ENCODE peak calls at places on chromosomes 6 and 20, in seven cellular contexts. Q is tibial artery; Z is iris pigment epithelial cell; M is activated T-cell treated with anti-CD3 and anti-CD28 coated beads for 4 hours; O is cardiac muscle cell; N is activated CD4-positive, alpha-beta memory T cell treated with anti-CD3 and anti-CD28 coated beads for 36 hours; P is non-pigmented ciliary epithelial cell. W is an unnamed sample.

GRCh38 chr6:8392569-8392968 is 42.8 kb downstream of the SLC35B3 start:
- DNase-seq in Q (no peak), Z (no peak), M (no peak), O (no peak), N (no peak), P (no peak), W (peak; percentile 2)

GRCh38 chr6:4804095-4804494 is 27.9 kb downstream of the CDYL start:
- DNase-seq in Q (no peak), Z (peak; percentile 85), M (no peak), O (peak; percentile 55), N (peak; percentile 25), P (no peak), W (peak; percentile 34)

GRCh38 chr6:125116170-125116569 is 37.4 kb upstream of the TPD52L1 start:
- DNase-seq in Q (no peak), Z (no peak), M (no peak), O (no peak), N (no peak), P (no peak), W (no peak)

GRCh38 chr6:51842487-51843469 is 244.6 kb downstream of the PKHD1 start:
- DNase-seq in Q (no peak), Z (no peak), M (no peak), O (no peak), N (no peak), P (no peak), W (peak; percentile 91)

GRCh38 chr6:3370361-3371221 is 86.3 kb downstream of the SLC22A23 start:
- DNase-seq in Q (no peak), Z (no peak), M (no peak), O (no peak), N (peak; percentile 15), P (no peak), W (no peak)

GRCh38 chr20:22350624-22351023 is 233.7 kb downstream of the FOXA2 start:
- DNase-seq in Q (no peak), Z (no peak), M (no peak), O (no peak), N (no peak), P (no peak), W (no peak)

GRCh38 chr20:9228774-9229450 is 160.0 kb downstream of the PLCB4 start:
- DNase-seq in Q (no peak), Z (no peak), M (no peak), O (no peak), N (no peak), P (no peak), W (no peak)

GRCh38 chr6:35385457-35386202 is 43.3 kb downstream of the PPARD start:
- DNase-seq in Q (no peak), Z (peak; percentile 60), M (no peak), O (peak; percentile 60), N (no peak), P (no peak), W (no peak)

GRCh38 chr6:26020983-26021349 is 58.4 kb downstream of the TRIM38 start:
- DNase-seq in Q (peak; percentile 62), Z (peak; percentile 80), M (no peak), O (peak; percentile 71), N (peak; percentile 77), P (no peak), W (peak; percentile 73)

GRCh38 chr20:21901470-21902275 is 196.2 kb downstream of the PAX1 start:
- DNase-seq in Q (peak; percentile 90), Z (no peak), M (no peak), O (no peak), N (no peak), P (no peak), W (no peak)

GRCh38 chr20:8473459-8473858 is 341.4 kb downstream of the PLCB1 start:
- DNase-seq in Q (no peak), Z (no peak), M (no peak), O (no peak), N (no peak), P (no peak), W (no peak)

GRCh38 chr20:44728835-44729342 is 13.7 kb downstream of the CCN5 start:
- DNase-seq in Q (peak; percentile 87), Z (peak; percentile 81), M (no peak), O (peak; percentile 73), N (no peak), P (no peak), W (peak; percentile 43)

GRCh38 chr6:73389854-73390253 is 4.8 kb upstream of the DDX43 start:
- DNase-seq in Q (no peak), Z (no peak), M (no peak), O (no peak), N (no peak), P (no peak), W (no peak)

GRCh38 chr6:28988536-28989415 is 16.3 kb downstream of the ZNF311 start:
- DNase-seq in Q (no peak), Z (peak; percentile 81), M (peak; percentile 67), O (peak; percentile 86), N (peak; percentile 81), P (no peak), W (no peak)

GRCh38 chr6:29295181-29295585 is 6.3 kb upstream of the OR14J1 start:
- DNase-seq in Q (no peak), Z (no peak), M (no peak), O (no peak), N (no peak), P (no peak), W (peak; percentile 21)

GRCh38 chr6:8513174-8513573 is 77.8 kb upstream of the SLC35B3 start:
- DNase-seq in Q (no peak), Z (no peak), M (no peak), O (no peak), N (no peak), P (no peak), W (no peak)

W was measured in SJCRH30.